ENCODE peak calls at places on chromosomes 6 and 20, in five cellular contexts. One of them, this sample, is unnamed.

GRCh38 chr6:137122612-137123011 is 50.8 kb downstream of the IL22RA2 start:
- DNase-seq in neural crest cell: no peak
- DNase-seq in lower leg skin: no peak
- DNase-seq in endodermal cell: no peak
- DNase-seq in GM13977: peak; percentile 26
- DNase-seq in this sample: no peak

GRCh38 chr6:138129190-138129589 is 22.0 kb upstream of the PERP start:
- DNase-seq in neural crest cell: no peak
- DNase-seq in lower leg skin: no peak
- DNase-seq in endodermal cell: peak; percentile 74
- DNase-seq in GM13977: no peak
- DNase-seq in this sample: no peak

GRCh38 chr6:56393615-56394612 is 146.5 kb upstream of the COL21A1 start:
- DNase-seq in neural crest cell: no peak
- DNase-seq in lower leg skin: no peak
- DNase-seq in endodermal cell: peak; percentile 51
- DNase-seq in GM13977: no peak
- DNase-seq in this sample: no peak

GRCh38 chr6:51182884-51183283 is 364.2 kb downstream of the TFAP2B start:
- DNase-seq in neural crest cell: no peak
- DNase-seq in lower leg skin: no peak
- DNase-seq in endodermal cell: no peak
- DNase-seq in GM13977: no peak
- DNase-seq in this sample: no peak

GRCh38 chr6:111259089-111259831 is 172.0 kb downstream of the SLC16A10 start:
- DNase-seq in neural crest cell: peak; percentile 92
- DNase-seq in lower leg skin: peak; percentile 99
- DNase-seq in endodermal cell: peak; percentile 99
- DNase-seq in GM13977: peak; percentile 98
- DNase-seq in this sample: peak; percentile 97

GRCh38 chr6:169411722-169412121 is 158.1 kb upstream of the THBS2 start:
- DNase-seq in neural crest cell: no peak
- DNase-seq in lower leg skin: no peak
- DNase-seq in endodermal cell: no peak
- DNase-seq in GM13977: no peak
- DNase-seq in this sample: no peak

GRCh38 chr6:80547827-80548226 is 441.4 kb downstream of the BCKDHB start:
- DNase-seq in neural crest cell: no peak
- DNase-seq in lower leg skin: no peak
- DNase-seq in endodermal cell: no peak
- DNase-seq in GM13977: no peak
- DNase-seq in this sample: no peak

GRCh38 chr20:58645277-58645968 is 5.7 kb upstream of the STX16 start:
- DNase-seq in neural crest cell: no peak
- DNase-seq in lower leg skin: no peak
- DNase-seq in endodermal cell: peak; percentile 33
- DNase-seq in GM13977: no peak
- DNase-seq in this sample: no peak

GRCh38 chr6:3377536-3378397 is 79.1 kb downstream of the SLC22A23 start:
- DNase-seq in neural crest cell: no peak
- DNase-seq in lower leg skin: peak; percentile 45
- DNase-seq in endodermal cell: no peak
- DNase-seq in GM13977: no peak
- DNase-seq in this sample: no peak

GRCh38 chr20:17615645-17616479 is 46.0 kb downstream of the DSTN start:
- DNase-seq in neural crest cell: no peak
- DNase-seq in lower leg skin: no peak
- DNase-seq in endodermal cell: peak; percentile 39
- DNase-seq in GM13977: peak; percentile 5
- DNase-seq in this sample: no peak

GRCh38 chr6:166602928-166603690 is 16.6 kb upstream of the RAMACL start:
- DNase-seq in neural crest cell: no peak
- DNase-seq in lower leg skin: no peak
- DNase-seq in endodermal cell: peak; percentile 26
- DNase-seq in GM13977: no peak
- DNase-seq in this sample: no peak

GRCh38 chr6:45742591-45742990 is 273.1 kb downstream of the CLIC5 start:
- DNase-seq in neural crest cell: no peak
- DNase-seq in lower leg skin: no peak
- DNase-seq in endodermal cell: no peak
- DNase-seq in GM13977: no peak
- DNase-seq in this sample: no peak

GRCh38 chr20:63735859-63736718 is at the start of gene LIME1:
- DNase-seq in neural crest cell: no peak
- DNase-seq in lower leg skin: no peak
- DNase-seq in endodermal cell: peak; percentile 48
- DNase-seq in GM13977: peak; percentile 79
- DNase-seq in this sample: no peak

GRCh38 chr6:139308936-139309603 is 17.3 kb upstream of the TXLNB start:
- DNase-seq in neural crest cell: no peak
- DNase-seq in lower leg skin: no peak
- DNase-seq in endodermal cell: no peak
- DNase-seq in GM13977: no peak
- DNase-seq in this sample: no peak

GRCh38 chr6:142474446-142475289 is 172.9 kb downstream of the ADGRG6 start:
- DNase-seq in neural crest cell: peak; percentile 18
- DNase-seq in lower leg skin: no peak
- DNase-seq in endodermal cell: peak; percentile 91
- DNase-seq in GM13977: peak; percentile 32
- DNase-seq in this sample: peak; percentile 59

GRCh38 chr20:38127920-38128528 is 37.0 kb downstream of the TGM2 start:
- DNase-seq in neural crest cell: no peak
- DNase-seq in lower leg skin: no peak
- DNase-seq in endodermal cell: peak; percentile 20
- DNase-seq in GM13977: no peak
- DNase-seq in this sample: no peak

GRCh38 chr6:30067460-30068139 is 602 bp downstream of the PPP1R11 start:
- DNase-seq in neural crest cell: no peak
- DNase-seq in lower leg skin: no peak
- DNase-seq in endodermal cell: no peak
- DNase-seq in GM13977: no peak
- DNase-seq in this sample: peak; percentile 91

GRCh38 chr20:63366658-63367360 is 5.7 kb upstream of the CHRNA4 start:
- DNase-seq in neural crest cell: no peak
- DNase-seq in lower leg skin: no peak
- DNase-seq in endodermal cell: no peak
- DNase-seq in GM13977: no peak
- DNase-seq in this sample: no peak

GRCh38 chr20:6654490-6655247 is 112.8 kb upstream of the BMP2 start:
- DNase-seq in neural crest cell: no peak
- DNase-seq in lower leg skin: peak; percentile 62
- DNase-seq in endodermal cell: no peak
- DNase-seq in GM13977: no peak
- DNase-seq in this sample: no peak

GRCh38 chr20:63413323-63413722 is 52.2 kb upstream of the CHRNA4 start:
- DNase-seq in neural crest cell: no peak
- DNase-seq in lower leg skin: no peak
- DNase-seq in endodermal cell: no peak
- DNase-seq in GM13977: no peak
- DNase-seq in this sample: no peak

GRCh38 chr6:75932067-75932466 is 140.4 kb downstream of the IMPG1 start:
- DNase-seq in neural crest cell: peak; percentile 58
- DNase-seq in lower leg skin: no peak
- DNase-seq in endodermal cell: peak; percentile 90
- DNase-seq in GM13977: no peak
- DNase-seq in this sample: peak; percentile 73

GRCh38 chr6:131636880-131637792 is at the start of gene ENPP3:
- DNase-seq in neural crest cell: no peak
- DNase-seq in lower leg skin: no peak
- DNase-seq in endodermal cell: no peak
- DNase-seq in GM13977: no peak
- DNase-seq in this sample: no peak

GRCh38 chr6:116072368-116072767 is 11.7 kb upstream of the FRK start:
- DNase-seq in neural crest cell: no peak
- DNase-seq in lower leg skin: no peak
- DNase-seq in endodermal cell: no peak
- DNase-seq in GM13977: no peak
- DNase-seq in this sample: no peak

GRCh38 chr20:3712279-3712873 is at the start of gene SIGLEC1:
- DNase-seq in neural crest cell: no peak
- DNase-seq in lower leg skin: peak; percentile 60
- DNase-seq in endodermal cell: no peak
- DNase-seq in GM13977: no peak
- DNase-seq in this sample: no peak

DNA sequence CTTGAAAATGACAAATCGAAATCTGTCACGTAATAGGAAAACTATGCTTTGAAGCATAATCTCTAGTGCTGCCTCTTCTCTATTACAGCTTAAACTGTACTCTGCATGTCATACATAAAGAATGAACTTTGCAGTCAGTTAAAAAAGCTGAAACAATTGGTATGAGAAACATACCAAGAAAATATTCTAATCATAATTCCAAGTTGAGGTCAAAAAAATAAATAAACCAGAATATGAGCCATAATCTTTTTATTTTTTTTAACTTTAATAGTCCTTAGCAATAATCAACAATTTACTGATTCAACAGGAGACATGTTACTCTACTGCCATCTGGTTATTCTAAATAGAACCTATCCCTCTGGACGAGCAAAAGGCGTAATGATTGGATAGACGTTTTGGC is 224.3 kb upstream of the FLRT3 start:
- DNase-seq in neural crest cell: no peak
- DNase-seq in lower leg skin: no peak
- DNase-seq in endodermal cell: no peak
- DNase-seq in GM13977: no peak
- DNase-seq in this sample: no peak
- TF ChIP-seq CTCF in neural crest cell: no peak
- TF ChIP-seq CTCF in lower leg skin: no peak
- TF ChIP-seq CTCF in endodermal cell: no peak
- TF ChIP-seq CTCF in GM13977: no peak
- TF ChIP-seq CTCF in this sample: no peak

GRCh38 chr6:41190791-41191190 is 10.2 kb downstream of the TREML2 start:
- DNase-seq in neural crest cell: no peak
- DNase-seq in lower leg skin: no peak
- DNase-seq in endodermal cell: no peak
- DNase-seq in GM13977: no peak
- DNase-seq in this sample: no peak
- TF ChIP-seq CTCF in neural crest cell: no peak
- TF ChIP-seq CTCF in lower leg skin: no peak
- TF ChIP-seq CTCF in endodermal cell: no peak
- TF ChIP-seq CTCF in GM13977: no peak
- TF ChIP-seq CTCF in this sample: no peak

DNA sequence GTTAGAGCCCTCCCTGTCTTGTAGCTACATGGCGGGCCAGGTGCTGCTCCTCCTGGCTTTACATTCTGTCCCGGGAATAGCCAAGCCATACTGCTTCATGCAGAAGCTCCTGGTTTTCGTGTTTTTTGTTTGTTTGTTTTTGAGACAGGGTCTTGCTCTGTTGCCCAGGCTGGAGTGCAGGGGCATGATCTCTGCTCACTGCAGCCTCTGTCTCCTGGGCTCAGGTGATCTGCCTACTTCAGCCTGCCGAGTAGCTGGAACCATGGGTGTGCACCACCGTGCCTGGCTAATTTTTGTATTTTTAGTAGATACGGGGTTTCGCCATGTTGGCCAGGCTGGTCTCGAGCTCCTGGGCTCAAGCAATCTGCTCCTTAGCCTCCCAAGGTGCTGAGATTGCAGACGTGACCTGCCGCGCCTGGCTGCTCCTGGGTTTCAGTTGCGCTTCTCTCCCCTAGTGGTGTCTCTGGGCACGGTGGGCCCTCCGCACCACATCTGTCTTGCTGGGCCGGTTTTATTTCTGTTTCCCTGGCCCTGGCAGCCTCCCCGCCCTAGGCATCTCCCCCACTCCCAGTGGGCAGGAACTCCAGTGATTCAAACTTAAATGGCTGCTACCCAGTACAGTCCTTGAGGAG is 12.9 kb downstream of the CDYL start:
- DNase-seq in neural crest cell: no peak
- DNase-seq in lower leg skin: no peak
- DNase-seq in endodermal cell: peak; percentile 78
- DNase-seq in GM13977: no peak
- DNase-seq in this sample: peak; percentile 31
- TF ChIP-seq CTCF in neural crest cell: no peak
- TF ChIP-seq CTCF in lower leg skin: no peak
- TF ChIP-seq CTCF in endodermal cell: peak; percentile 69
- TF ChIP-seq CTCF in GM13977: peak; percentile 34
- TF ChIP-seq CTCF in this sample: peak; percentile 17

GRCh38 chr6:43951063-43951755 is 176.0 kb downstream of the MRPL14 start:
- DNase-seq in neural crest cell: peak; percentile 43
- DNase-seq in lower leg skin: peak; percentile 8
- DNase-seq in endodermal cell: peak; percentile 96
- DNase-seq in GM13977: no peak
- DNase-seq in this sample: peak; percentile 77
- TF ChIP-seq CTCF in neural crest cell: peak; percentile 55
- TF ChIP-seq CTCF in lower leg skin: peak; percentile 42
- TF ChIP-seq CTCF in endodermal cell: peak; percentile 94
- TF ChIP-seq CTCF in GM13977: peak; percentile 34
- TF ChIP-seq CTCF in this sample: peak; percentile 62

GRCh38 chr6:23320588-23320987 is 751.2 kb downstream of the HDGFL1 start:
- DNase-seq in neural crest cell: no peak
- DNase-seq in lower leg skin: no peak
- DNase-seq in endodermal cell: no peak
- DNase-seq in GM13977: no peak
- DNase-seq in this sample: no peak

GRCh38 chr6:23316131-23316530 is 746.8 kb downstream of the HDGFL1 start:
- DNase-seq in neural crest cell: no peak
- DNase-seq in lower leg skin: no peak
- DNase-seq in endodermal cell: no peak
- DNase-seq in GM13977: no peak
- DNase-seq in this sample: no peak

GRCh38 chr6:23325065-23325464 is 755.7 kb downstream of the HDGFL1 start:
- DNase-seq in neural crest cell: no peak
- DNase-seq in lower leg skin: no peak
- DNase-seq in endodermal cell: no peak
- DNase-seq in GM13977: no peak
- DNase-seq in this sample: no peak

DNA sequence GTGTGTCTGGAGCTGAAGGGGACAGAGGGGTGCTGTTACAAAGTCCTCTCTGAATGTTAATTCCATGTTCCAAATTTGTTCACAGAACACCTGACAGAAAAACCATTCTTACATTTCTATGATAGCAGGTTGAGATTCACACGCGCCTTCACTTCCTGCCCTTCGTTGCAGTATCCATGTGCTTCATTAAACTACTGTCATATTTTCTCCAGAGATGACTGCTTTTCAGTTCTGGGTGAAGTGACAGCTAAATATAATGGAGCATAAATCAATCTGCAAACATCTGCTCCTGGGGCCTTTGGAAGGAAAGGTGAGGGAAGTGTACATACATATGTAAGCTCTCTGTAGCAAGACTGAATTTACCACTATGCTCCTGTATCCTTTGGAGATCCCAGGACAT is 750.2 kb downstream of the HDGFL1 start:
- DNase-seq in neural crest cell: no peak
- DNase-seq in lower leg skin: no peak
- DNase-seq in endodermal cell: no peak
- DNase-seq in GM13977: no peak
- DNase-seq in this sample: no peak
- TF ChIP-seq CTCF in neural crest cell: no peak
- TF ChIP-seq CTCF in lower leg skin: no peak
- TF ChIP-seq CTCF in endodermal cell: no peak
- TF ChIP-seq CTCF in GM13977: no peak
- TF ChIP-seq CTCF in this sample: no peak

This sample was measured in nephron progenitor cell.